ENCODE peak calls at places on chromosomes 16 and 17, in nine cellular contexts. One of them, this sample, is unnamed.

GRCh38 chr17:32927724-32928526 is at the start of gene TMEM98:
- DNase-seq in GM03348: peak; percentile 79
- DNase-seq in ACHN: peak; percentile 35
- DNase-seq in stimulated activated CD8-positive, alpha-beta memory T cell treated with anti-CD3 and anti-CD28 coated beads, Interleukin-2, amount 100 ng/mL, for 48 hours: no peak
- DNase-seq in NT2/D1: no peak
- DNase-seq in CD8-positive, alpha-beta memory T cell: no peak
- DNase-seq in stimulated activated CD4-positive, alpha-beta T cell treated with anti-CD3 and anti-CD28 coated beads, Interleukin-2, amount 100 ng/mL, for 48 hours: no peak
- DNase-seq in Karpas-422: no peak
- DNase-seq in activated CD8-positive, alpha-beta T cell treated with anti-CD3 and anti-CD28 coated beads, Interleukin-2, amount 10 ng/mL, durations not matched to agents 7 days and 5 days: no peak
- DNase-seq in this sample: no peak

GRCh38 chr17:76827736-76828135 is 40.5 kb upstream of the MGAT5B start:
- DNase-seq in Karpas-422: no peak
- DNase-seq in activated CD8-positive, alpha-beta T cell treated with anti-CD3 and anti-CD28 coated beads, Interleukin-2, amount 10 ng/mL, durations not matched to agents 7 days and 5 days: no peak
- DNase-seq in CD8-positive, alpha-beta memory T cell: no peak
- DNase-seq in ACHN: peak; percentile 43
- DNase-seq in GM03348: no peak
- DNase-seq in stimulated activated CD4-positive, alpha-beta T cell treated with anti-CD3 and anti-CD28 coated beads, Interleukin-2, amount 100 ng/mL, for 48 hours: no peak
- DNase-seq in NT2/D1: no peak
- DNase-seq in stimulated activated CD8-positive, alpha-beta memory T cell treated with anti-CD3 and anti-CD28 coated beads, Interleukin-2, amount 100 ng/mL, for 48 hours: no peak
- DNase-seq in this sample: no peak

GRCh38 chr16:3348547-3349167 is 7.0 kb upstream of the OR2C1 start:
- DNase-seq in GM03348: no peak
- DNase-seq in CD8-positive, alpha-beta memory T cell: no peak
- DNase-seq in Karpas-422: no peak
- DNase-seq in NT2/D1: no peak
- DNase-seq in activated CD8-positive, alpha-beta T cell treated with anti-CD3 and anti-CD28 coated beads, Interleukin-2, amount 10 ng/mL, durations not matched to agents 7 days and 5 days: no peak
- DNase-seq in stimulated activated CD8-positive, alpha-beta memory T cell treated with anti-CD3 and anti-CD28 coated beads, Interleukin-2, amount 100 ng/mL, for 48 hours: no peak
- DNase-seq in stimulated activated CD4-positive, alpha-beta T cell treated with anti-CD3 and anti-CD28 coated beads, Interleukin-2, amount 100 ng/mL, for 48 hours: no peak
- DNase-seq in ACHN: no peak
- DNase-seq in this sample: no peak

GRCh38 chr16:28204211-28204610 is 7.6 kb downstream of the XPO6 start:
- DNase-seq in GM03348: no peak
- DNase-seq in stimulated activated CD4-positive, alpha-beta T cell treated with anti-CD3 and anti-CD28 coated beads, Interleukin-2, amount 100 ng/mL, for 48 hours: no peak
- DNase-seq in Karpas-422: no peak
- DNase-seq in stimulated activated CD8-positive, alpha-beta memory T cell treated with anti-CD3 and anti-CD28 coated beads, Interleukin-2, amount 100 ng/mL, for 48 hours: no peak
- DNase-seq in activated CD8-positive, alpha-beta T cell treated with anti-CD3 and anti-CD28 coated beads, Interleukin-2, amount 10 ng/mL, durations not matched to agents 7 days and 5 days: no peak
- DNase-seq in ACHN: no peak
- DNase-seq in NT2/D1: no peak
- DNase-seq in CD8-positive, alpha-beta memory T cell: no peak
- DNase-seq in this sample: no peak

GRCh38 chr17:16259926-16260325 is 42.9 kb downstream of the PIGL start:
- DNase-seq in stimulated activated CD4-positive, alpha-beta T cell treated with anti-CD3 and anti-CD28 coated beads, Interleukin-2, amount 100 ng/mL, for 48 hours: no peak
- DNase-seq in ACHN: no peak
- DNase-seq in Karpas-422: no peak
- DNase-seq in GM03348: no peak
- DNase-seq in NT2/D1: no peak
- DNase-seq in CD8-positive, alpha-beta memory T cell: no peak
- DNase-seq in stimulated activated CD8-positive, alpha-beta memory T cell treated with anti-CD3 and anti-CD28 coated beads, Interleukin-2, amount 100 ng/mL, for 48 hours: no peak
- DNase-seq in activated CD8-positive, alpha-beta T cell treated with anti-CD3 and anti-CD28 coated beads, Interleukin-2, amount 10 ng/mL, durations not matched to agents 7 days and 5 days: no peak
- DNase-seq in this sample: no peak

GRCh38 chr17:752620-753219 is 656 bp upstream of the GEMIN4 start:
- DNase-seq in Karpas-422: no peak
- DNase-seq in activated CD8-positive, alpha-beta T cell treated with anti-CD3 and anti-CD28 coated beads, Interleukin-2, amount 10 ng/mL, durations not matched to agents 7 days and 5 days: peak; percentile 54
- DNase-seq in CD8-positive, alpha-beta memory T cell: no peak
- DNase-seq in ACHN: peak; percentile 36
- DNase-seq in NT2/D1: no peak
- DNase-seq in GM03348: peak; percentile 70
- DNase-seq in stimulated activated CD4-positive, alpha-beta T cell treated with anti-CD3 and anti-CD28 coated beads, Interleukin-2, amount 100 ng/mL, for 48 hours: no peak
- DNase-seq in stimulated activated CD8-positive, alpha-beta memory T cell treated with anti-CD3 and anti-CD28 coated beads, Interleukin-2, amount 100 ng/mL, for 48 hours: no peak
- DNase-seq in this sample: no peak

GRCh38 chr17:69539274-69539673 is 124.8 kb downstream of the MAP2K6 start:
- DNase-seq in GM03348: no peak
- DNase-seq in Karpas-422: no peak
- DNase-seq in activated CD8-positive, alpha-beta T cell treated with anti-CD3 and anti-CD28 coated beads, Interleukin-2, amount 10 ng/mL, durations not matched to agents 7 days and 5 days: no peak
- DNase-seq in stimulated activated CD4-positive, alpha-beta T cell treated with anti-CD3 and anti-CD28 coated beads, Interleukin-2, amount 100 ng/mL, for 48 hours: no peak
- DNase-seq in CD8-positive, alpha-beta memory T cell: no peak
- DNase-seq in ACHN: no peak
- DNase-seq in stimulated activated CD8-positive, alpha-beta memory T cell treated with anti-CD3 and anti-CD28 coated beads, Interleukin-2, amount 100 ng/mL, for 48 hours: no peak
- DNase-seq in NT2/D1: no peak
- DNase-seq in this sample: no peak

GRCh38 chr16:57802635-57803412 is 533 bp upstream of the KIFC3 start:
- DNase-seq in CD8-positive, alpha-beta memory T cell: peak; percentile 11
- DNase-seq in GM03348: no peak
- DNase-seq in Karpas-422: no peak
- DNase-seq in ACHN: no peak
- DNase-seq in NT2/D1: no peak
- DNase-seq in activated CD8-positive, alpha-beta T cell treated with anti-CD3 and anti-CD28 coated beads, Interleukin-2, amount 10 ng/mL, durations not matched to agents 7 days and 5 days: no peak
- DNase-seq in stimulated activated CD8-positive, alpha-beta memory T cell treated with anti-CD3 and anti-CD28 coated beads, Interleukin-2, amount 100 ng/mL, for 48 hours: no peak
- DNase-seq in stimulated activated CD4-positive, alpha-beta T cell treated with anti-CD3 and anti-CD28 coated beads, Interleukin-2, amount 100 ng/mL, for 48 hours: no peak
- DNase-seq in this sample: no peak

GRCh38 chr16:88316151-88316550 is 66.6 kb upstream of the ZNF469 start:
- DNase-seq in activated CD8-positive, alpha-beta T cell treated with anti-CD3 and anti-CD28 coated beads, Interleukin-2, amount 10 ng/mL, durations not matched to agents 7 days and 5 days: no peak
- DNase-seq in stimulated activated CD4-positive, alpha-beta T cell treated with anti-CD3 and anti-CD28 coated beads, Interleukin-2, amount 100 ng/mL, for 48 hours: no peak
- DNase-seq in CD8-positive, alpha-beta memory T cell: no peak
- DNase-seq in Karpas-422: no peak
- DNase-seq in stimulated activated CD8-positive, alpha-beta memory T cell treated with anti-CD3 and anti-CD28 coated beads, Interleukin-2, amount 100 ng/mL, for 48 hours: no peak
- DNase-seq in GM03348: no peak
- DNase-seq in NT2/D1: no peak
- DNase-seq in ACHN: no peak
- DNase-seq in this sample: no peak

GRCh38 chr17:16511515-16511914 is 19.5 kb upstream of the LRRC75A start:
- DNase-seq in CD8-positive, alpha-beta memory T cell: no peak
- DNase-seq in stimulated activated CD4-positive, alpha-beta T cell treated with anti-CD3 and anti-CD28 coated beads, Interleukin-2, amount 100 ng/mL, for 48 hours: no peak
- DNase-seq in NT2/D1: no peak
- DNase-seq in Karpas-422: no peak
- DNase-seq in ACHN: no peak
- DNase-seq in stimulated activated CD8-positive, alpha-beta memory T cell treated with anti-CD3 and anti-CD28 coated beads, Interleukin-2, amount 100 ng/mL, for 48 hours: no peak
- DNase-seq in GM03348: no peak
- DNase-seq in activated CD8-positive, alpha-beta T cell treated with anti-CD3 and anti-CD28 coated beads, Interleukin-2, amount 10 ng/mL, durations not matched to agents 7 days and 5 days: no peak
- DNase-seq in this sample: no peak

GRCh38 chr17:2386400-2387085 is 14.3 kb downstream of the MNT start:
- DNase-seq in stimulated activated CD8-positive, alpha-beta memory T cell treated with anti-CD3 and anti-CD28 coated beads, Interleukin-2, amount 100 ng/mL, for 48 hours: no peak
- DNase-seq in CD8-positive, alpha-beta memory T cell: no peak
- DNase-seq in ACHN: no peak
- DNase-seq in stimulated activated CD4-positive, alpha-beta T cell treated with anti-CD3 and anti-CD28 coated beads, Interleukin-2, amount 100 ng/mL, for 48 hours: no peak
- DNase-seq in activated CD8-positive, alpha-beta T cell treated with anti-CD3 and anti-CD28 coated beads, Interleukin-2, amount 10 ng/mL, durations not matched to agents 7 days and 5 days: no peak
- DNase-seq in NT2/D1: no peak
- DNase-seq in Karpas-422: no peak
- DNase-seq in GM03348: no peak
- DNase-seq in this sample: no peak

GRCh38 chr16:15483857-15484256 is 49.5 kb downstream of the BMERB1 start:
- DNase-seq in activated CD8-positive, alpha-beta T cell treated with anti-CD3 and anti-CD28 coated beads, Interleukin-2, amount 10 ng/mL, durations not matched to agents 7 days and 5 days: no peak
- DNase-seq in ACHN: no peak
- DNase-seq in CD8-positive, alpha-beta memory T cell: no peak
- DNase-seq in stimulated activated CD8-positive, alpha-beta memory T cell treated with anti-CD3 and anti-CD28 coated beads, Interleukin-2, amount 100 ng/mL, for 48 hours: no peak
- DNase-seq in stimulated activated CD4-positive, alpha-beta T cell treated with anti-CD3 and anti-CD28 coated beads, Interleukin-2, amount 100 ng/mL, for 48 hours: no peak
- DNase-seq in GM03348: no peak
- DNase-seq in Karpas-422: peak; percentile 67
- DNase-seq in NT2/D1: no peak
- DNase-seq in this sample: no peak

GRCh38 chr17:28908640-28909098 is 5.8 kb upstream of the DHRS13 start:
- DNase-seq in NT2/D1: no peak
- DNase-seq in GM03348: peak; percentile 80
- DNase-seq in activated CD8-positive, alpha-beta T cell treated with anti-CD3 and anti-CD28 coated beads, Interleukin-2, amount 10 ng/mL, durations not matched to agents 7 days and 5 days: no peak
- DNase-seq in CD8-positive, alpha-beta memory T cell: no peak
- DNase-seq in stimulated activated CD4-positive, alpha-beta T cell treated with anti-CD3 and anti-CD28 coated beads, Interleukin-2, amount 100 ng/mL, for 48 hours: no peak
- DNase-seq in stimulated activated CD8-positive, alpha-beta memory T cell treated with anti-CD3 and anti-CD28 coated beads, Interleukin-2, amount 100 ng/mL, for 48 hours: no peak
- DNase-seq in Karpas-422: no peak
- DNase-seq in ACHN: no peak
- DNase-seq in this sample: peak; percentile 65

This sample was measured in A172.